ENCODE peak calls at places on chromosomes 2 and 18, in five cellular contexts. N, M, G, B and Y are unnamed samples.
A peak's percentile ranks its signal among the peaks of the same experiment; 100 is the strongest.

GRCh38 chr2:153386481-153386891 is 92.1 kb downstream of the RPRM start:
- DNase-seq in N (peak; percentile 0), M (no peak), G (peak; percentile 80), B (no peak), Y (no peak)

GRCh38 chr2:26164641-26165211 is 8.2 kb upstream of the GAREM2 start:
- DNase-seq in N (no peak), M (no peak), G (no peak), B (no peak), Y (no peak)

GRCh38 chr2:217950401-217950871 is 52.4 kb downstream of the TNS1 start:
- DNase-seq in N (no peak), M (no peak), G (no peak), B (no peak), Y (no peak)

GRCh38 chr2:163462993-163463392 is 272.8 kb downstream of the FIGN start:
- DNase-seq in N (no peak), M (no peak), G (no peak), B (no peak), Y (no peak)

GRCh38 chr18:10536270-10536669 is 10.4 kb downstream of the NAPG start:
- DNase-seq in N (no peak), M (no peak), G (peak; percentile 21), B (no peak), Y (no peak)

GRCh38 chr2:188181439-188181838 is 110.2 kb upstream of the GULP1 start:
- DNase-seq in N (no peak), M (no peak), G (no peak), B (no peak), Y (no peak)

GRCh38 chr2:43515248-43515647 is 80.6 kb downstream of the THADA start:
- DNase-seq in N (no peak), M (no peak), G (no peak), B (no peak), Y (no peak)

GRCh38 chr2:40439473-40439872 is 12.4 kb downstream of the SLC8A1 start:
- DNase-seq in N (peak; percentile 56), M (no peak), G (peak; percentile 53), B (no peak), Y (no peak)

GRCh38 chr2:75044291-75044690 is 85.8 kb downstream of the POLE4 start:
- DNase-seq in N (no peak), M (no peak), G (no peak), B (no peak), Y (no peak)

GRCh38 chr18:59900222-59901128 is 679 bp downstream of the PMAIP1 start:
- DNase-seq in N (peak; percentile 92), M (peak; percentile 28), G (peak; percentile 90), B (peak; percentile 84), Y (no peak)

GRCh38 chr2:238285653-238286082 is 2.7 kb downstream of the PER2 start:
- DNase-seq in N (peak; percentile 97), M (peak; percentile 99), G (peak; percentile 96), B (peak; percentile 98), Y (peak; percentile 97)

GRCh38 chr2:127606594-127607398 is 39.2 kb upstream of the GPR17 start:
- DNase-seq in N (no peak), M (no peak), G (no peak), B (no peak), Y (no peak)

GRCh38 chr2:232238108-232238507 is 140.4 kb upstream of the ALPP start:
- DNase-seq in N (peak; percentile 30), M (no peak), G (no peak), B (no peak), Y (no peak)

GRCh38 chr18:64037812-64038414 is 68.0 kb downstream of the SERPINB8 start:
- DNase-seq in N (peak; percentile 59), M (no peak), G (peak; percentile 49), B (peak; percentile 46), Y (no peak)

GRCh38 chr2:187475499-187476248 is 27.6 kb upstream of the CALCRL start:
- DNase-seq in N (peak; percentile 27), M (no peak), G (peak; percentile 36), B (no peak), Y (no peak)

GRCh38 chr2:172613035-172613434 is 57.1 kb downstream of the PDK1 start:
- DNase-seq in N (peak; percentile 68), M (no peak), G (no peak), B (no peak), Y (no peak)

GRCh38 chr2:142857247-142858154 is 20.0 kb upstream of the KYNU start:
- DNase-seq in N (peak; percentile 65), M (no peak), G (peak; percentile 15), B (peak; percentile 79), Y (no peak)

GRCh38 chr2:96549967-96550786 is 13.6 kb downstream of the ARID5A start:
- DNase-seq in N (peak; percentile 18), M (no peak), G (no peak), B (no peak), Y (no peak)

GRCh38 chr2:69831354-69831905 is 2.0 kb downstream of the GMCL1 start:
- DNase-seq in N (peak; percentile 19), M (no peak), G (peak; percentile 22), B (no peak), Y (no peak)

DNA sequence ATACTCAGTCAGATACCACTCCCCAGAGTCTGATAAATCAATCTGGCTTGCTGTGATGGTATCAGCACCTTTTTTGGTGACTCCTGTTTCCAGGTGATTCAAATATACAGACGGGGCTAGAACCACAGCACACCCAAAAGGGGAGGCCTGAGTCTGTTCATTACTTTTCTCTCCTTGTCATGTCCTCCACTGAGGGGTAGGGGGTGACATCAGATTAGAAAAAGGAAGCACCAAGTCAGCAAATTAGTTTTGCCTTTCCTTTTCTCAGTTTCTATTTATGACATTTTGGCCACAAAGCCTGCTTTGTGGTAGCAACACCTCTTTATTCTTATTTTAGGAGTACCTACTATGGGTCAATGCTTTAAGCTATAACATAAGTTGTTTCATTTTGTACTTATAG is 127.4 kb downstream of the CCDC102B start:
- DNase-seq in N (peak; percentile 35), M (no peak), G (peak; percentile 1), B (peak; percentile 8), Y (no peak)
- TF ChIP-seq CTCF in N (peak; percentile 61), M (no peak), G (peak; percentile 35), B (no peak), Y (peak; percentile 26)

GRCh38 chr2:209141142-209141541 is 282.7 kb upstream of the MAP2 start:
- DNase-seq in N (no peak), M (no peak), G (no peak), B (no peak), Y (no peak)

GRCh38 chr2:209141818-209142217 is 282.0 kb upstream of the MAP2 start:
- DNase-seq in N (no peak), M (no peak), G (no peak), B (no peak), Y (no peak)

GRCh38 chr2:209138079-209138478 is 285.8 kb upstream of the MAP2 start:
- DNase-seq in N (no peak), M (no peak), G (no peak), B (no peak), Y (no peak)
- TF ChIP-seq CTCF in N (no peak), M (no peak), G (no peak), B (no peak), Y (no peak)

DNA sequence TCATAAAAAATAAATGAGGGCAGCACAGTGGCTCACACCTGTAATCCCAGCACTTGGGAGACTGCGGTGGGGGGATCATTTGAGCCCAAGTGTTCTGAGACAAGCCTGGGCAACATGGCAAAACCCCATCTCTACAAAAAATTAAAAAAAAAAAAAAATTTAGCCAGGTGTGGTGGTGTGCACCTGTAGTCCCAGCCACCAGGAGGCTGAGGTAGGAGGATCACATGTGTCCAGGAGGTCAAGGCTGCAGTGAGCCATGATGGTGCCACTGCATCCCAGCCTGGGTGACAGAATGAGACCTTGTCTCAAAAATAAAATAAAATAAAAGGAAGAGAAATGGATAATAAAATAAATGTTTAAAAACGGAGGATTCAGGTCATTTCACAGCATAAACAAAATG is 113.5 kb downstream of the ATAD2B start:
- DNase-seq in N (no peak), M (no peak), G (no peak), B (no peak), Y (no peak)
- TF ChIP-seq CTCF in N (no peak), M (no peak), G (no peak), B (no peak), Y (no peak)

GRCh38 chr2:9477914-9478313 is 3.6 kb downstream of the IAH1 start:
- DNase-seq in N (no peak), M (no peak), G (no peak), B (no peak), Y (no peak)

GRCh38 chr2:9473985-9474360 is 378 bp upstream of the IAH1 start:
- DNase-seq in N (peak; percentile 48), M (peak; percentile 34), G (peak; percentile 27), B (no peak), Y (no peak)

GRCh38 chr2:9471212-9471611 is 3.1 kb upstream of the IAH1 start:
- DNase-seq in N (no peak), M (no peak), G (no peak), B (no peak), Y (no peak)

GRCh38 chr2:9474361-9475117 is at the start of gene IAH1:
- DNase-seq in N (peak; percentile 50), M (peak; percentile 31), G (peak; percentile 31), B (peak; percentile 48), Y (no peak)

DNA sequence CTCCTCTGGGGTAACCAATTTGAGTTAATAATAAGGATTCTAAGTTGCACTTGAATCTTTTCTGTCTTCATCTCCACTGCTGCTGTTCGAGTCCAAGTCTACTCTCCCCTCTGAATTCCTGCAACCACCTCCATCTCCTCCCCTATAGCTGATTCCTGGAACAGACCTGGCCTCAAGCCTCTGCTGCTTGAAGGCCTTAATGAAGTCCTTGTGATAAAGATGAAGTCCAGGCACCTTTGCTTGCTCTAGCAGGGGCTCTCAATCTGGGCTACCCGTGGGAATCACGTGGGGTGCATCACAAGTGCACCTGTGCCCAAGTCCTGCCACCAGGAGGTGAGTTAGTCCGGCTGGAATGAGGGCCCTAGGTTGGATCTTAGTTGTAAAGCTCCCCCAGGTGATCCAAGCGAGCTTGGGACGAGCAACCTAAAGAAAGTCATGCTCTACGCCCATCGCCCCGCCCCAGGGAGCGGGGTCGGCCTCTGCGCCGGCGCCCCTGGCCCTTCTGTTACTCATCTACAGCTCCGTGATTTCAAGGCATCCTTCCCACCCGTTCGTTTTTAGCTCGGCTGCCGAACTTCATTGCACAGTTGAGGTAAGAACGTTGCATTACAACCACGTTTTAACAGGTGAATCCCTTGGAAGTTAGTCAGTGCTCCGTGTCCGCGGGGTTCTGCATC is 905 bp upstream of the IAH1 start:
- DNase-seq in N (no peak), M (no peak), G (no peak), B (no peak), Y (no peak)
- TF ChIP-seq CTCF in N (peak; percentile 23), M (peak; percentile 42), G (no peak), B (no peak), Y (no peak)

GRCh38 chr2:176461098-176461497 is 191.9 kb downstream of the MTX2 start:
- DNase-seq in N (no peak), M (no peak), G (no peak), B (no peak), Y (no peak)

GRCh38 chr2:176457486-176457885 is 188.2 kb downstream of the MTX2 start:
- DNase-seq in N (no peak), M (no peak), G (no peak), B (peak; percentile 49), Y (no peak)

GRCh38 chr2:176464886-176465564 is 195.8 kb downstream of the MTX2 start:
- DNase-seq in N (no peak), M (no peak), G (no peak), B (no peak), Y (no peak)

GRCh38 chr2:176463527-176463926 is 194.3 kb downstream of the MTX2 start:
- DNase-seq in N (no peak), M (no peak), G (no peak), B (no peak), Y (no peak)

GRCh38 chr2:176461686-176462376 is 192.6 kb downstream of the MTX2 start:
- DNase-seq in N (no peak), M (no peak), G (no peak), B (peak; percentile 73), Y (no peak)
- TF ChIP-seq CTCF in N (no peak), M (no peak), G (no peak), B (no peak), Y (no peak)